ENCODE peak calls at places on chromosome 21, in ten cellular contexts. One of them, this sample, is unnamed.

GRCh38 chr21:14836950-14837349 is 227.8 kb downstream of the NRIP1 start:
- DNase-seq in mesendoderm: no peak
- DNase-seq in right cardiac atrium: no peak
- DNase-seq in fibroblast of lung: peak
- DNase-seq in occipital lobe: no peak
- DNase-seq in NCI-H460: peak
- DNase-seq in neuronal stem cell: no peak
- DNase-seq in AG09309: peak
- DNase-seq in endothelial cell of umbilical vein: no peak
- DNase-seq in GM12865: no peak
- DNase-seq in this sample: no peak

GRCh38 chr21:43935711-43936110 is 70.7 kb downstream of the AGPAT3 start:
- DNase-seq in AG09309: no peak
- DNase-seq in occipital lobe: no peak
- DNase-seq in NCI-H460: no peak
- DNase-seq in neuronal stem cell: no peak
- DNase-seq in endothelial cell of umbilical vein: no peak
- DNase-seq in mesendoderm: no peak
- DNase-seq in right cardiac atrium: no peak
- DNase-seq in fibroblast of lung: no peak
- DNase-seq in GM12865: no peak
- DNase-seq in this sample: no peak

GRCh38 chr21:46459356-46460112 is 843 bp downstream of the DIP2A start:
- DNase-seq in endothelial cell of umbilical vein: peak
- DNase-seq in fibroblast of lung: peak
- DNase-seq in right cardiac atrium: peak
- DNase-seq in GM12865: peak
- DNase-seq in neuronal stem cell: no peak
- DNase-seq in NCI-H460: no peak
- DNase-seq in occipital lobe: peak
- DNase-seq in AG09309: no peak
- DNase-seq in mesendoderm: peak
- DNase-seq in this sample: no peak

GRCh38 chr21:31142600-31142999 is 104.3 kb upstream of the KRTAP19-8 start:
- DNase-seq in fibroblast of lung: no peak
- DNase-seq in right cardiac atrium: no peak
- DNase-seq in mesendoderm: peak
- DNase-seq in GM12865: peak
- DNase-seq in endothelial cell of umbilical vein: no peak
- DNase-seq in neuronal stem cell: no peak
- DNase-seq in AG09309: no peak
- DNase-seq in occipital lobe: no peak
- DNase-seq in NCI-H460: no peak
- DNase-seq in this sample: no peak

GRCh38 chr21:32096411-32096810 is 182.4 kb downstream of the MIS18A start:
- DNase-seq in NCI-H460: peak
- DNase-seq in right cardiac atrium: no peak
- DNase-seq in mesendoderm: peak
- DNase-seq in neuronal stem cell: peak
- DNase-seq in AG09309: no peak
- DNase-seq in fibroblast of lung: no peak
- DNase-seq in occipital lobe: no peak
- DNase-seq in endothelial cell of umbilical vein: peak
- DNase-seq in GM12865: peak
- DNase-seq in this sample: peak

GRCh38 chr21:14595449-14595848 is 49.3 kb upstream of the SAMSN1 start:
- DNase-seq in right cardiac atrium: no peak
- DNase-seq in mesendoderm: no peak
- DNase-seq in AG09309: no peak
- DNase-seq in occipital lobe: no peak
- DNase-seq in neuronal stem cell: no peak
- DNase-seq in NCI-H460: no peak
- DNase-seq in GM12865: no peak
- DNase-seq in endothelial cell of umbilical vein: no peak
- DNase-seq in fibroblast of lung: no peak
- DNase-seq in this sample: no peak

GRCh38 chr21:41289431-41289830 is 27.2 kb upstream of the FAM3B start:
- DNase-seq in mesendoderm: peak
- DNase-seq in fibroblast of lung: peak
- DNase-seq in endothelial cell of umbilical vein: no peak
- DNase-seq in right cardiac atrium: no peak
- DNase-seq in AG09309: no peak
- DNase-seq in neuronal stem cell: peak
- DNase-seq in NCI-H460: no peak
- DNase-seq in occipital lobe: no peak
- DNase-seq in GM12865: no peak
- DNase-seq in this sample: no peak

GRCh38 chr21:14452842-14453241 is 69.9 kb upstream of the HSPA13 start:
- DNase-seq in right cardiac atrium: no peak
- DNase-seq in mesendoderm: no peak
- DNase-seq in fibroblast of lung: no peak
- DNase-seq in NCI-H460: no peak
- DNase-seq in occipital lobe: no peak
- DNase-seq in neuronal stem cell: no peak
- DNase-seq in endothelial cell of umbilical vein: no peak
- DNase-seq in GM12865: no peak
- DNase-seq in AG09309: no peak
- DNase-seq in this sample: no peak

GRCh38 chr21:32007461-32007860 is 134.6 kb downstream of the HUNK start:
- DNase-seq in NCI-H460: peak
- DNase-seq in occipital lobe: peak
- DNase-seq in right cardiac atrium: no peak
- DNase-seq in endothelial cell of umbilical vein: no peak
- DNase-seq in AG09309: peak
- DNase-seq in mesendoderm: no peak
- DNase-seq in neuronal stem cell: no peak
- DNase-seq in GM12865: no peak
- DNase-seq in fibroblast of lung: peak
- DNase-seq in this sample: no peak

GRCh38 chr21:35921471-35921870 is 138.9 kb downstream of the SETD4 start:
- DNase-seq in mesendoderm: no peak
- DNase-seq in GM12865: no peak
- DNase-seq in right cardiac atrium: no peak
- DNase-seq in NCI-H460: no peak
- DNase-seq in fibroblast of lung: no peak
- DNase-seq in AG09309: no peak
- DNase-seq in occipital lobe: no peak
- DNase-seq in endothelial cell of umbilical vein: no peak
- DNase-seq in neuronal stem cell: no peak
- DNase-seq in this sample: no peak

GRCh38 chr21:43321111-43321510 is 105.8 kb downstream of the SIK1 start:
- DNase-seq in right cardiac atrium: no peak
- DNase-seq in endothelial cell of umbilical vein: no peak
- DNase-seq in NCI-H460: no peak
- DNase-seq in mesendoderm: no peak
- DNase-seq in fibroblast of lung: no peak
- DNase-seq in AG09309: no peak
- DNase-seq in GM12865: no peak
- DNase-seq in occipital lobe: no peak
- DNase-seq in neuronal stem cell: no peak
- DNase-seq in this sample: no peak

GRCh38 chr21:34141373-34141772 is 68.0 kb downstream of the MRPS6 start:
- DNase-seq in AG09309: no peak
- DNase-seq in GM12865: no peak
- DNase-seq in mesendoderm: no peak
- DNase-seq in NCI-H460: no peak
- DNase-seq in endothelial cell of umbilical vein: no peak
- DNase-seq in right cardiac atrium: no peak
- DNase-seq in neuronal stem cell: no peak
- DNase-seq in occipital lobe: no peak
- DNase-seq in fibroblast of lung: no peak
- DNase-seq in this sample: no peak

GRCh38 chr21:36718951-36719501 is 20.1 kb downstream of the SIM2 start:
- DNase-seq in endothelial cell of umbilical vein: no peak
- DNase-seq in NCI-H460: peak
- DNase-seq in occipital lobe: peak
- DNase-seq in neuronal stem cell: no peak
- DNase-seq in AG09309: no peak
- DNase-seq in right cardiac atrium: no peak
- DNase-seq in GM12865: no peak
- DNase-seq in mesendoderm: no peak
- DNase-seq in fibroblast of lung: no peak
- DNase-seq in this sample: no peak

GRCh38 chr21:34936299-34936698 is 112.8 kb downstream of the RUNX1 start:
- DNase-seq in fibroblast of lung: no peak
- DNase-seq in occipital lobe: no peak
- DNase-seq in mesendoderm: no peak
- DNase-seq in neuronal stem cell: no peak
- DNase-seq in NCI-H460: no peak
- DNase-seq in endothelial cell of umbilical vein: no peak
- DNase-seq in right cardiac atrium: no peak
- DNase-seq in AG09309: no peak
- DNase-seq in GM12865: no peak
- DNase-seq in this sample: no peak

GRCh38 chr21:17539743-17540341 is 27.0 kb downstream of the CXADR start:
- DNase-seq in right cardiac atrium: no peak
- DNase-seq in neuronal stem cell: no peak
- DNase-seq in fibroblast of lung: no peak
- DNase-seq in endothelial cell of umbilical vein: no peak
- DNase-seq in NCI-H460: no peak
- DNase-seq in AG09309: no peak
- DNase-seq in GM12865: no peak
- DNase-seq in mesendoderm: no peak
- DNase-seq in occipital lobe: no peak
- DNase-seq in this sample: no peak

GRCh38 chr21:28663111-28663693 is 329.5 kb downstream of the LTN1 start:
- DNase-seq in AG09309: no peak
- DNase-seq in fibroblast of lung: no peak
- DNase-seq in occipital lobe: no peak
- DNase-seq in neuronal stem cell: no peak
- DNase-seq in endothelial cell of umbilical vein: no peak
- DNase-seq in GM12865: no peak
- DNase-seq in NCI-H460: no peak
- DNase-seq in mesendoderm: no peak
- DNase-seq in right cardiac atrium: no peak
- DNase-seq in this sample: no peak

GRCh38 chr21:28445081-28445830 is 547.4 kb downstream of the LTN1 start:
- DNase-seq in right cardiac atrium: no peak
- DNase-seq in GM12865: no peak
- DNase-seq in AG09309: peak
- DNase-seq in neuronal stem cell: no peak
- DNase-seq in mesendoderm: no peak
- DNase-seq in endothelial cell of umbilical vein: no peak
- DNase-seq in fibroblast of lung: peak
- DNase-seq in NCI-H460: no peak
- DNase-seq in occipital lobe: no peak
- DNase-seq in this sample: no peak

GRCh38 chr21:34926784-34927548 is 122.1 kb downstream of the RUNX1 start:
- DNase-seq in occipital lobe: no peak
- DNase-seq in AG09309: no peak
- DNase-seq in neuronal stem cell: no peak
- DNase-seq in NCI-H460: no peak
- DNase-seq in right cardiac atrium: no peak
- DNase-seq in fibroblast of lung: peak
- DNase-seq in mesendoderm: peak
- DNase-seq in GM12865: no peak
- DNase-seq in endothelial cell of umbilical vein: no peak
- DNase-seq in this sample: peak

GRCh38 chr21:33940164-33940563 is 24.6 kb upstream of the ATP5PO start:
- DNase-seq in fibroblast of lung: peak
- DNase-seq in occipital lobe: no peak
- DNase-seq in GM12865: no peak
- DNase-seq in endothelial cell of umbilical vein: no peak
- DNase-seq in AG09309: no peak
- DNase-seq in neuronal stem cell: no peak
- DNase-seq in mesendoderm: no peak
- DNase-seq in right cardiac atrium: no peak
- DNase-seq in NCI-H460: no peak
- DNase-seq in this sample: no peak